ENCODE peak calls at places on chromosomes 12 and 14, in six cellular contexts. One of them, this sample, is unnamed.

GRCh38 chr12:42003031-42003430 is 141.6 kb downstream of the GXYLT1 start:
- DNase-seq in ascending aorta: no peak
- DNase-seq in heart left ventricle: no peak
- DNase-seq in ovary: no peak
- DNase-seq in uterus: no peak
- DNase-seq in cardiac muscle cell: no peak
- DNase-seq in this sample: no peak

GRCh38 chr12:113194971-113195391 is 9.5 kb downstream of the RITA1 start:
- DNase-seq in ascending aorta: no peak
- DNase-seq in cardiac muscle cell: peak; percentile 68
- DNase-seq in heart left ventricle: no peak
- DNase-seq in uterus: no peak
- DNase-seq in ovary: no peak
- DNase-seq in this sample: no peak

GRCh38 chr12:67501362-67501761 is 147.2 kb upstream of the DYRK2 start:
- DNase-seq in ovary: no peak
- DNase-seq in cardiac muscle cell: no peak
- DNase-seq in ascending aorta: no peak
- DNase-seq in uterus: no peak
- DNase-seq in heart left ventricle: no peak
- DNase-seq in this sample: no peak

GRCh38 chr14:29603721-29604120 is 323.9 kb downstream of the PRKD1 start:
- DNase-seq in ovary: no peak
- DNase-seq in uterus: no peak
- DNase-seq in cardiac muscle cell: no peak
- DNase-seq in ascending aorta: no peak
- DNase-seq in heart left ventricle: no peak
- DNase-seq in this sample: no peak

GRCh38 chr12:122893208-122894151 is 2.4 kb downstream of the VPS37B start:
- DNase-seq in cardiac muscle cell: no peak
- DNase-seq in ovary: no peak
- DNase-seq in ascending aorta: no peak
- DNase-seq in heart left ventricle: no peak
- DNase-seq in uterus: no peak
- DNase-seq in this sample: no peak

GRCh38 chr12:102326987-102327386 is 129.4 kb upstream of the PMCH start:
- DNase-seq in cardiac muscle cell: no peak
- DNase-seq in ovary: no peak
- DNase-seq in heart left ventricle: no peak
- DNase-seq in uterus: no peak
- DNase-seq in ascending aorta: no peak
- DNase-seq in this sample: no peak

GRCh38 chr14:90373887-90374286 is 22.9 kb upstream of the CALM1 start:
- DNase-seq in heart left ventricle: no peak
- DNase-seq in ovary: no peak
- DNase-seq in uterus: no peak
- DNase-seq in ascending aorta: no peak
- DNase-seq in cardiac muscle cell: no peak
- DNase-seq in this sample: no peak

GRCh38 chr12:321606-322326 is 59.1 kb upstream of the SLC6A13 start:
- DNase-seq in ovary: no peak
- DNase-seq in uterus: no peak
- DNase-seq in cardiac muscle cell: peak; percentile 30
- DNase-seq in heart left ventricle: no peak
- DNase-seq in ascending aorta: no peak
- DNase-seq in this sample: no peak

GRCh38 chr12:109716512-109717389 is 3.1 kb downstream of the FAM222A start:
- DNase-seq in uterus: no peak
- DNase-seq in cardiac muscle cell: peak; percentile 27
- DNase-seq in ascending aorta: no peak
- DNase-seq in ovary: peak; percentile 83
- DNase-seq in heart left ventricle: peak; percentile 35
- DNase-seq in this sample: peak; percentile 81

GRCh38 chr12:127400231-127400630 is 866.7 kb upstream of the TMEM132C start:
- DNase-seq in heart left ventricle: no peak
- DNase-seq in uterus: no peak
- DNase-seq in ascending aorta: no peak
- DNase-seq in ovary: no peak
- DNase-seq in cardiac muscle cell: no peak
- DNase-seq in this sample: no peak

GRCh38 chr14:104726600-104727451 is 2.8 kb downstream of the ADSS1 start:
- DNase-seq in cardiac muscle cell: no peak
- DNase-seq in ovary: no peak
- DNase-seq in heart left ventricle: no peak
- DNase-seq in ascending aorta: no peak
- DNase-seq in uterus: no peak
- DNase-seq in this sample: no peak

GRCh38 chr12:98856897-98857540 is 211.9 kb downstream of the APAF1 start:
- DNase-seq in ascending aorta: no peak
- DNase-seq in cardiac muscle cell: no peak
- DNase-seq in uterus: no peak
- DNase-seq in ovary: no peak
- DNase-seq in heart left ventricle: no peak
- DNase-seq in this sample: no peak

GRCh38 chr12:78651755-78652154 is 212.8 kb upstream of the SYT1 start:
- DNase-seq in ovary: no peak
- DNase-seq in cardiac muscle cell: no peak
- DNase-seq in ascending aorta: no peak
- DNase-seq in heart left ventricle: no peak
- DNase-seq in uterus: no peak
- DNase-seq in this sample: no peak

GRCh38 chr12:104779134-104779533 is 179.0 kb downstream of the SLC41A2 start:
- DNase-seq in uterus: no peak
- DNase-seq in cardiac muscle cell: peak; percentile 36
- DNase-seq in ovary: no peak
- DNase-seq in ascending aorta: no peak
- DNase-seq in heart left ventricle: no peak
- DNase-seq in this sample: no peak

GRCh38 chr12:26791328-26791791 is 41.6 kb downstream of the ITPR2 start:
- DNase-seq in heart left ventricle: no peak
- DNase-seq in uterus: no peak
- DNase-seq in ascending aorta: no peak
- DNase-seq in ovary: no peak
- DNase-seq in cardiac muscle cell: peak; percentile 50
- DNase-seq in this sample: no peak

GRCh38 chr14:96105089-96105920 is 66.1 kb downstream of the C14orf132 start:
- DNase-seq in heart left ventricle: no peak
- DNase-seq in cardiac muscle cell: no peak
- DNase-seq in uterus: peak; percentile 30
- DNase-seq in ascending aorta: no peak
- DNase-seq in ovary: no peak
- DNase-seq in this sample: no peak

GRCh38 chr14:78725086-78725485 is 554.9 kb downstream of the NRXN3 start:
- DNase-seq in cardiac muscle cell: no peak
- DNase-seq in ovary: no peak
- DNase-seq in heart left ventricle: no peak
- DNase-seq in ascending aorta: no peak
- DNase-seq in uterus: no peak
- DNase-seq in this sample: no peak

GRCh38 chr14:23618415-23618988 is 17.7 kb upstream of the DHRS2 start:
- DNase-seq in heart left ventricle: no peak
- DNase-seq in ovary: no peak
- DNase-seq in uterus: no peak
- DNase-seq in ascending aorta: no peak
- DNase-seq in cardiac muscle cell: no peak
- DNase-seq in this sample: no peak

GRCh38 chr12:127774828-127775227 is 492.1 kb upstream of the TMEM132C start:
- DNase-seq in ovary: no peak
- DNase-seq in uterus: peak; percentile 63
- DNase-seq in cardiac muscle cell: no peak
- DNase-seq in heart left ventricle: no peak
- DNase-seq in ascending aorta: no peak
- DNase-seq in this sample: no peak

GRCh38 chr14:57478050-57478449 is 15.6 kb downstream of the CCDC198 start:
- DNase-seq in ascending aorta: no peak
- DNase-seq in cardiac muscle cell: no peak
- DNase-seq in ovary: peak; percentile 43
- DNase-seq in heart left ventricle: no peak
- DNase-seq in uterus: no peak
- DNase-seq in this sample: no peak

GRCh38 chr14:71004481-71004880 is 97.2 kb downstream of the PCNX1 start:
- DNase-seq in heart left ventricle: no peak
- DNase-seq in ovary: no peak
- DNase-seq in ascending aorta: no peak
- DNase-seq in uterus: no peak
- DNase-seq in cardiac muscle cell: no peak
- DNase-seq in this sample: no peak

GRCh38 chr14:68801631-68802030 is 8.8 kb upstream of the ZFP36L1 start:
- DNase-seq in heart left ventricle: no peak
- DNase-seq in ascending aorta: no peak
- DNase-seq in ovary: no peak
- DNase-seq in uterus: no peak
- DNase-seq in cardiac muscle cell: no peak
- DNase-seq in this sample: no peak

DNA sequence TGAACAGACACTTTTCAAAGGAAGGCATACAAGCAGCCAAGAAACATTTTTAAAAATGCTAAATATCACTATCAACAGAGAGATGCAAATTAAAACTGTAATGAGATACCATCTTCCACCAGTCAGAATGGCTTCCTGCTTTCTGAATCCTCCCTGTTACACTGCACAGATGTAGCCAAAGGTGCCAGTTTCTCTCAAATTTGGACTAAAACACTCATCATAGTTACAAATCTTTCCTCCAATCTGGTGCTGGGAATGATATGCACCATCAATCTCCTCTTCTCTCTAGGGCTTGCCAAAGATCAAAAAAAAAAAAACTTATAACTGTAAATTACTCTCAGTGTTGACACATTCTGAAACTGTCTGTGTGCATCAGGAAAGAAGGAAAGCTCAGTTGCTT is 311.8 kb upstream of the CLEC14A start:
- DNase-seq in cardiac muscle cell: no peak
- DNase-seq in heart left ventricle: no peak
- DNase-seq in ascending aorta: no peak
- DNase-seq in ovary: no peak
- DNase-seq in uterus: no peak
- DNase-seq in this sample: no peak
- TF ChIP-seq CTCF in cardiac muscle cell: no peak
- TF ChIP-seq CTCF in heart left ventricle: no peak
- TF ChIP-seq CTCF in ascending aorta: no peak
- TF ChIP-seq CTCF in ovary: no peak
- TF ChIP-seq CTCF in uterus: no peak
- TF ChIP-seq CTCF in this sample: no peak

GRCh38 chr14:103485504-103485903 is 37.1 kb downstream of the CKB start:
- DNase-seq in ovary: no peak
- DNase-seq in uterus: no peak
- DNase-seq in ascending aorta: no peak
- DNase-seq in heart left ventricle: no peak
- DNase-seq in cardiac muscle cell: no peak
- DNase-seq in this sample: no peak
- H3K36me3 ChIP-seq in ovary: no peaks in the 10 kb centered on the region
- H3K36me3 ChIP-seq in uterus: no peaks in the 10 kb centered on the region
- H3K36me3 ChIP-seq in ascending aorta: peaks cover 14% of the 10 kb centered on the region
- H3K36me3 ChIP-seq in heart left ventricle: peaks cover 12% of the 10 kb centered on the region
- H3K36me3 ChIP-seq in cardiac muscle cell: peaks cover 14% of the 10 kb centered on the region
- H3K36me3 ChIP-seq in this sample: no peaks in the 10 kb centered on the region

GRCh38 chr12:49885663-49886461 is 17.8 kb downstream of the FAIM2 start:
- DNase-seq in ovary: no peak
- DNase-seq in heart left ventricle: no peak
- DNase-seq in ascending aorta: no peak
- DNase-seq in uterus: no peak
- DNase-seq in cardiac muscle cell: no peak
- DNase-seq in this sample: no peak

GRCh38 chr12:49889361-49890095 is 14.2 kb downstream of the FAIM2 start:
- DNase-seq in ovary: no peak
- DNase-seq in uterus: no peak
- DNase-seq in heart left ventricle: no peak
- DNase-seq in cardiac muscle cell: no peak
- DNase-seq in ascending aorta: no peak
- DNase-seq in this sample: no peak

GRCh38 chr12:49887091-49887490 is 16.6 kb downstream of the FAIM2 start:
- DNase-seq in heart left ventricle: no peak
- DNase-seq in cardiac muscle cell: no peak
- DNase-seq in uterus: no peak
- DNase-seq in ascending aorta: no peak
- DNase-seq in ovary: no peak
- DNase-seq in this sample: no peak

GRCh38 chr12:49888461-49889151 is 15.1 kb downstream of the FAIM2 start:
- DNase-seq in heart left ventricle: no peak
- DNase-seq in ovary: no peak
- DNase-seq in ascending aorta: no peak
- DNase-seq in uterus: no peak
- DNase-seq in cardiac muscle cell: no peak
- DNase-seq in this sample: no peak

DNA sequence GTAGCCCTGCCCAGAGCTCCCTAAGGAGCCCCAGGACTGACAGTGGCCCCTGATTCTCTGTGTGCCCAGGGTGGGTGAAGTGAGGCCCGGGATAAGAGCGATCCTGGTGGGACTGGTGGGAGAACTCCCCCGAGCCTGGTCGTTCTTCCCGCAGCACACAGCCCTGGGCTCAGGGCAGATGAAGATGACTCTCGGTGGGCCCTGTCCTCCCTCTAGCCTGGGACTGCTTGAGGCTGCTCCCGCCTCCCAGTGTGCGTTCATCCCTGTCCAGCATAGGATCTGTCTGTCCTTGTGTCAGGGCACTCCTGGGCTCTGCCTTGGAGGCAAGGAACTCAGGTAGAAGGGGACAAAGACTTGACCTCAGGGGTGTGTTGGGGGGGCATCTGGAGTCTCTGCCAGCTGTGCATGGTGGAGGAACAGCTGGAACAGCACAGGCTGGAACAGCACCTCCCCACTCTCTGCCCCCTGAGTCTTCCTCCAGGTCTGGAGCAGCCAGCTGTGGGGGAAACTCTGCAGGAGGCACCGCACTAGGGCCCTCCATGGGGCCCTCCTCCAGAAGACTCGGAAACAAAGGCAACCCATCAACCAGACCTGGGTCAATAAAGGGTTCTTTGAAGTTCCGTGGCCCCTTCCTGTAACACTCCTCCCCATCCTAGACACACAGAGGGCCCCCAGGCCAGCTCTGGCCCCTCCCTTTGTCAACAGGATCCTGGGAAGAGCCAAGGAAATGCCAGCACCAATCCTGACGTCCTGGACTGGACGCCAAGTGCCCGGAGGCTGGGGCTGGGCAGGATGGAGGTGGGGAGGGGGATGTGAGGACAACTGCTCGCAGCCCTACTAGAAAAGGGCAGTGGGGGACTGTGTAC is 15.9 kb downstream of the FAIM2 start:
- DNase-seq in cardiac muscle cell: no peak
- DNase-seq in heart left ventricle: no peak
- DNase-seq in ascending aorta: no peak
- DNase-seq in uterus: no peak
- DNase-seq in ovary: no peak
- DNase-seq in this sample: no peak
- H3K4me3 ChIP-seq in cardiac muscle cell: no peak overlapping the region
- H3K4me3 ChIP-seq in heart left ventricle: no peak overlapping the region
- H3K4me3 ChIP-seq in ascending aorta: no peak overlapping the region
- H3K4me3 ChIP-seq in uterus: no peak overlapping the region
- H3K4me3 ChIP-seq in ovary: no peak overlapping the region
- H3K4me3 ChIP-seq in this sample: no peak overlapping the region

DNA sequence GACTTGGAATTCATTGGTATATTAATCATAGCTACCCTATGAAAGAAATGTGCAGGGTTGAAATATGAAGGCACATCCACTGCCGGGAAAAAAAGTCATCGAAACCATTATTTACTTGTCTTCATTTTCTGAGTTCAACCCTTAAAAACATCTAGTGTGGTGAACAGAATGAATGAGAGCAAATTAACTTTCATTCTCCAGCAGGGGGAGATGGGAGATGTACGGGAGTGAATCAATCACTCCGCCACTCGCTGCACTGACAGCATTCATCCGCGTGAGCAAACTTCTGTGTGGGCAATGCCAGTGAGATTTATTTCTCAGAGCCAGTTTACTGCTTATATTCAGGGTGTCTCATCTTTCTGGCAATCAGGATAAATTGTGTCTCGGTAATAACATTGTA is 463.5 kb upstream of the MIS18BP1 start:
- DNase-seq in cardiac muscle cell: no peak
- DNase-seq in heart left ventricle: no peak
- DNase-seq in ovary: no peak
- DNase-seq in uterus: no peak
- DNase-seq in ascending aorta: no peak
- DNase-seq in this sample: peak; percentile 19
- TF ChIP-seq CTCF in cardiac muscle cell: no peak
- TF ChIP-seq CTCF in heart left ventricle: no peak
- TF ChIP-seq CTCF in ovary: no peak
- TF ChIP-seq CTCF in uterus: no peak
- TF ChIP-seq CTCF in ascending aorta: no peak
- TF ChIP-seq CTCF in this sample: no peak